ENCODE peak calls at places on chromosomes 3 and 15, in nine cellular contexts. One of them, this sample, is unnamed.

GRCh38 chr3:71304261-71304646 is 279.3 kb downstream of the FOXP1 start:
- DNase-seq in GM06990: no peak
- DNase-seq in psoas muscle: no peak
- DNase-seq in tibial artery: no peak
- DNase-seq in fibroblast of mammary gland: no peak
- DNase-seq in lower lobe of right lung: no peak
- DNase-seq in neuronal stem cell: no peak
- DNase-seq in HFF-Myc: no peak
- DNase-seq in mesendoderm: no peak
- DNase-seq in this sample: no peak

GRCh38 chr15:50247819-50248650 is 17.5 kb downstream of the HDC start:
- DNase-seq in psoas muscle: no peak
- DNase-seq in HFF-Myc: no peak
- DNase-seq in GM06990: no peak
- DNase-seq in tibial artery: no peak
- DNase-seq in lower lobe of right lung: peak
- DNase-seq in neuronal stem cell: no peak
- DNase-seq in fibroblast of mammary gland: no peak
- DNase-seq in mesendoderm: peak
- DNase-seq in this sample: no peak

GRCh38 chr3:141784096-141784495 is 20.9 kb downstream of the GRK7 start:
- DNase-seq in mesendoderm: no peak
- DNase-seq in neuronal stem cell: no peak
- DNase-seq in psoas muscle: no peak
- DNase-seq in lower lobe of right lung: no peak
- DNase-seq in HFF-Myc: no peak
- DNase-seq in tibial artery: no peak
- DNase-seq in GM06990: no peak
- DNase-seq in fibroblast of mammary gland: no peak
- DNase-seq in this sample: no peak

GRCh38 chr3:67819447-67819846 is 165.0 kb upstream of the SUCLG2 start:
- DNase-seq in mesendoderm: peak
- DNase-seq in neuronal stem cell: peak
- DNase-seq in psoas muscle: no peak
- DNase-seq in fibroblast of mammary gland: no peak
- DNase-seq in lower lobe of right lung: no peak
- DNase-seq in tibial artery: no peak
- DNase-seq in GM06990: no peak
- DNase-seq in HFF-Myc: no peak
- DNase-seq in this sample: peak

GRCh38 chr3:168990111-168990510 is 673.4 kb downstream of the MECOM start:
- DNase-seq in GM06990: no peak
- DNase-seq in HFF-Myc: no peak
- DNase-seq in lower lobe of right lung: no peak
- DNase-seq in neuronal stem cell: no peak
- DNase-seq in fibroblast of mammary gland: no peak
- DNase-seq in psoas muscle: no peak
- DNase-seq in mesendoderm: no peak
- DNase-seq in tibial artery: no peak
- DNase-seq in this sample: no peak

GRCh38 chr3:194091141-194091540 is 44.8 kb upstream of the HES1 start:
- DNase-seq in tibial artery: no peak
- DNase-seq in lower lobe of right lung: no peak
- DNase-seq in HFF-Myc: peak
- DNase-seq in psoas muscle: no peak
- DNase-seq in fibroblast of mammary gland: peak
- DNase-seq in neuronal stem cell: no peak
- DNase-seq in mesendoderm: peak
- DNase-seq in GM06990: no peak
- DNase-seq in this sample: peak

GRCh38 chr3:188292827-188293226 is 138.9 kb downstream of the LPP start:
- DNase-seq in neuronal stem cell: no peak
- DNase-seq in lower lobe of right lung: no peak
- DNase-seq in mesendoderm: no peak
- DNase-seq in psoas muscle: no peak
- DNase-seq in tibial artery: no peak
- DNase-seq in GM06990: no peak
- DNase-seq in fibroblast of mammary gland: no peak
- DNase-seq in HFF-Myc: no peak
- DNase-seq in this sample: no peak

GRCh38 chr3:39150803-39151631 is 2.4 kb downstream of the CSRNP1 start:
- DNase-seq in HFF-Myc: peak
- DNase-seq in lower lobe of right lung: peak
- DNase-seq in tibial artery: peak
- DNase-seq in fibroblast of mammary gland: peak
- DNase-seq in neuronal stem cell: peak
- DNase-seq in psoas muscle: peak
- DNase-seq in mesendoderm: peak
- DNase-seq in GM06990: no peak
- DNase-seq in this sample: peak

DNA sequence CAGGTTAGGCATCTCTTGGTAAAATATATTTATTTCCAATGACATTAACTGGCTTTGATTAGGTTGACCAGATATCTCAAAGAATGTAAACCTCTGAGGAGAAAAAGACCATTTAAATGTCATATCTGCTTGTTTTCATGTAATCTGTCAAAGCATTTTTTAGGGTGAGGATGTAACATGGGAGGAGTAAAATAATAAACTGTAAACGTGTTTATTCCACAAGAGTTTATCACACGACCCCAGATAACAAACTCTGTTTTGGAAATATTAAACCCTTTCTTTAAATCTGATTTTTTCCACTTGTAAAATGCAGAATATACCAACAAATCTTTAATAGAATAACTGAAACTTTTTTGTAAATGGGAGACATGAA is 1.6 kb downstream of the TM4SF1 start:
- DNase-seq in fibroblast of mammary gland: no peak
- DNase-seq in mesendoderm: no peak
- DNase-seq in psoas muscle: no peak
- DNase-seq in lower lobe of right lung: no peak
- DNase-seq in HFF-Myc: no peak
- DNase-seq in GM06990: no peak
- DNase-seq in tibial artery: no peak
- DNase-seq in neuronal stem cell: no peak
- DNase-seq in this sample: no peak
- H3K4me3 ChIP-seq in fibroblast of mammary gland: peak
- H3K4me3 ChIP-seq in mesendoderm: no peak
- H3K4me3 ChIP-seq in psoas muscle: peak
- H3K4me3 ChIP-seq in lower lobe of right lung: peak
- H3K4me3 ChIP-seq in HFF-Myc: peak
- H3K4me3 ChIP-seq in GM06990: no peak
- H3K4me3 ChIP-seq in tibial artery: peak
- H3K4me3 ChIP-seq in neuronal stem cell: no peak
- H3K4me3 ChIP-seq in this sample: peak

DNA sequence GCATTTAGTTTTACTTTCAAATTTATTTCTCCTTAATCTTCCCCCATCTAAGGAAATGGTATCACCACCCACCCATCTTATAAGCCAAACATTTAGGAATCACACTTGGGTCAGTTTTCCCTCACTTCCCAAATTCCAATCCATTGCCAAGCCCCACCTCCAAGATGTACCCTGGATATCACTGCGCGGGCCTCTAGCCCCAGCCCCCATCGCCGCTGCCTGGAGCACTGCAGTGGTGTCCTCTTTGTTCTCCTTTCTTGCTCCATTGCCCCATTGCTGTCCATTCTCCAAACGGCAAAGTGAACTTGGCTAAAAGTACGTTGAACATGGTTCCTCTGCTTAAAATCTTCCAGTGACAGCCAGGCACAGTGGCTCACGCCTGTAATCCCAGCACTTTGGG is 267.8 kb downstream of the SHOX2 start:
- DNase-seq in tibial artery: no peak
- DNase-seq in mesendoderm: no peak
- DNase-seq in fibroblast of mammary gland: no peak
- DNase-seq in psoas muscle: no peak
- DNase-seq in lower lobe of right lung: no peak
- DNase-seq in neuronal stem cell: no peak
- DNase-seq in GM06990: no peak
- DNase-seq in HFF-Myc: no peak
- DNase-seq in this sample: no peak
- H3K4me3 ChIP-seq in tibial artery: no peak
- H3K4me3 ChIP-seq in mesendoderm: no peak
- H3K4me3 ChIP-seq in fibroblast of mammary gland: no peak
- H3K4me3 ChIP-seq in psoas muscle: no peak
- H3K4me3 ChIP-seq in lower lobe of right lung: no peak
- H3K4me3 ChIP-seq in neuronal stem cell: no peak
- H3K4me3 ChIP-seq in GM06990: no peak
- H3K4me3 ChIP-seq in HFF-Myc: no peak
- H3K4me3 ChIP-seq in this sample: no peak

DNA sequence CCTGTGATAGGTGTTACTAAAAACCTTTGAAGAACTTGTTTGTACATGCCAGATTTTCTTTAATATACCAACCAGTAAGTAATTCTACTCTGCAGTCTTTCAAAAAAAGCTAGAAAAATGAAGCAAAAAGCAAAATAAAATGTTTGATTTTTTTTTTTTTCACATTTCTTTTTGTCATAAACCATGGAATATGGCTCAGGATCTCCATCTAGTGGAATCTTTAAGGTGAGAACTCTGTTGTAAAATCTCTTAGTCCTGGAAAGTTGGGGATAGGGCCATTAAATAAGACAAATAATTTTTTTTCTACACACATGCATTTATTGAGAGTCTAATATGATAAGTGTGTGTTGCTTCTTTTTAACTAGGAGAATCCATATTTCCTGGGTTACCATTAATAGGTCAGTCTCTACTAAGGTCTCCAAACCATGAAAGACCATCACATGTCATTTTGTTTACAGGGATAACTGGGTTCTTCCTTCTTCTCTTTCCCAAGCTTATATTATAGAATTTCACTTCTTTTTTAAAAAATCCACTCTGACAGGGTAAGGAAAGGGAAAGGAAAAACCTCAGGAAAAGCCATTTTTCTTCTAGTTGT is 84.6 kb downstream of the SLC9A9 start:
- DNase-seq in fibroblast of mammary gland: peak
- DNase-seq in psoas muscle: no peak
- DNase-seq in lower lobe of right lung: no peak
- DNase-seq in HFF-Myc: no peak
- DNase-seq in tibial artery: no peak
- DNase-seq in mesendoderm: no peak
- DNase-seq in GM06990: no peak
- DNase-seq in neuronal stem cell: no peak
- DNase-seq in this sample: no peak
- H3K4me3 ChIP-seq in fibroblast of mammary gland: no peak
- H3K4me3 ChIP-seq in psoas muscle: no peak
- H3K4me3 ChIP-seq in lower lobe of right lung: no peak
- H3K4me3 ChIP-seq in HFF-Myc: no peak
- H3K4me3 ChIP-seq in tibial artery: no peak
- H3K4me3 ChIP-seq in mesendoderm: no peak
- H3K4me3 ChIP-seq in GM06990: no peak
- H3K4me3 ChIP-seq in neuronal stem cell: no peak
- H3K4me3 ChIP-seq in this sample: no peak

DNA sequence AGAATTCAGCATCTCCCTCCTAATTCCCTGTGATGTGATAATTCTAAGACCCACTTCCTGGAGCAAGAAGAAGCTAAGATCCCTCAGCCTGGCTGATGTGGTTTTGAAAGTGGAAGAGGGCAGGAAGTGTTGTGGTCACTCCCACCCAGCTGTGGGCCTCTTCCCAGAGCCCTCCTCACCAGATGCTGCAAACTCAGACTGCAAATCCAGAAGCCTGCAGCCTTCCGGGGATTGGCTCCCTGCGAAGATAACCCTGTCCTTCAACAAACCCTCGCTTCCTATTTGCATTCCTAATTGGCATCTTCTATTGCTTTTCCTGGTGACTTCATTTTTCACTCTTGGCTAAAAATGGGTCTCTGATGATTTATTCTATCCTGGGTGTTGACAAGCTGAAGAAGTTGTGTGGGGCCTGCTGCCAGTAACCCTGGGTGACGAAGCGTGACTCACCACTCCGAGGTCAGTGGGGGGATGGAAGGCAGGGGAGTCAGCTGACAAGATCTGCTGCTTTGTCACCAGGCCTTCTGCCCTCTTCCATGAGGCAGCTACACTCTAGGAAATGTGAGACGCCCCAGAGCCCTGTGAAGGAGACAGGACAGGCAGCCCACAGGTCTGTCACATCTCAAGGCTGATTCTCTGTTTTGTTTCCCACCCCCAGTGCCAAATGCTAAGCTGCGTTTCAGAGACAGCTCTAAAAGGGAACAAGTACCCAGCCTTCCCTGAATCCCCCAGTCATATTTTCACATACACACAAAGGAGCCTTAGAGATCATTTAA is 99.7 kb upstream of the LIPC start:
- DNase-seq in GM06990: peak
- DNase-seq in HFF-Myc: peak
- DNase-seq in psoas muscle: peak
- DNase-seq in fibroblast of mammary gland: peak
- DNase-seq in lower lobe of right lung: peak
- DNase-seq in mesendoderm: peak
- DNase-seq in neuronal stem cell: peak
- DNase-seq in tibial artery: peak
- DNase-seq in this sample: peak
- H3K4me3 ChIP-seq in GM06990: no peak
- H3K4me3 ChIP-seq in HFF-Myc: no peak
- H3K4me3 ChIP-seq in psoas muscle: peak
- H3K4me3 ChIP-seq in fibroblast of mammary gland: no peak
- H3K4me3 ChIP-seq in lower lobe of right lung: no peak
- H3K4me3 ChIP-seq in mesendoderm: no peak
- H3K4me3 ChIP-seq in neuronal stem cell: no peak
- H3K4me3 ChIP-seq in tibial artery: no peak
- H3K4me3 ChIP-seq in this sample: peak

GRCh38 chr3:69462022-69462825 is 76.3 kb upstream of the FRMD4B start:
- DNase-seq in GM06990: no peak
- DNase-seq in HFF-Myc: no peak
- DNase-seq in tibial artery: no peak
- DNase-seq in psoas muscle: no peak
- DNase-seq in mesendoderm: no peak
- DNase-seq in lower lobe of right lung: no peak
- DNase-seq in fibroblast of mammary gland: peak
- DNase-seq in neuronal stem cell: no peak
- DNase-seq in this sample: no peak
- H3K4me3 ChIP-seq in GM06990: no peak
- H3K4me3 ChIP-seq in HFF-Myc: no peak
- H3K4me3 ChIP-seq in tibial artery: no peak
- H3K4me3 ChIP-seq in psoas muscle: no peak
- H3K4me3 ChIP-seq in mesendoderm: no peak
- H3K4me3 ChIP-seq in lower lobe of right lung: no peak
- H3K4me3 ChIP-seq in fibroblast of mammary gland: no peak
- H3K4me3 ChIP-seq in neuronal stem cell: no peak
- H3K4me3 ChIP-seq in this sample: no peak

GRCh38 chr3:86982883-86983282 is 8.1 kb downstream of the VGLL3 start:
- DNase-seq in GM06990: no peak
- DNase-seq in lower lobe of right lung: no peak
- DNase-seq in neuronal stem cell: no peak
- DNase-seq in tibial artery: no peak
- DNase-seq in HFF-Myc: no peak
- DNase-seq in mesendoderm: no peak
- DNase-seq in psoas muscle: no peak
- DNase-seq in fibroblast of mammary gland: peak
- DNase-seq in this sample: peak
- H3K4me3 ChIP-seq in GM06990: no peak
- H3K4me3 ChIP-seq in lower lobe of right lung: no peak
- H3K4me3 ChIP-seq in neuronal stem cell: no peak
- H3K4me3 ChIP-seq in tibial artery: peak
- H3K4me3 ChIP-seq in HFF-Myc: no peak
- H3K4me3 ChIP-seq in mesendoderm: no peak
- H3K4me3 ChIP-seq in psoas muscle: peak
- H3K4me3 ChIP-seq in fibroblast of mammary gland: no peak
- H3K4me3 ChIP-seq in this sample: peak

This sample was measured in osteoblast.